ENCODE peak calls at places on chromosomes 1 and 21, in seven cellular contexts. F is CMK; C is activated T-cell treated with anti-CD3 and anti-CD28 coated beads for 48 hours; H is AG08396; U is cardiac fibroblast; Y is stimulated activated CD8-positive, alpha-beta memory T cell treated with anti-CD3 and anti-CD28 coated beads, Interleukin-7, amount 100 ng/mL, for 1 hour; A is GM23248. G is an unnamed sample.

GRCh38 chr1:85838238-85838637 is 130.0 kb upstream of the ZNHIT6 start:
- DNase-seq in F (no peak), C (no peak), H (no peak), U (no peak), Y (no peak), A (no peak), G (no peak)

GRCh38 chr1:53359225-53359933 is 31.5 kb upstream of the LRP8 start:
- DNase-seq in F (no peak), C (no peak), H (no peak), U (no peak), Y (no peak), A (no peak), G (no peak)

GRCh38 chr1:157193219-157193618 is 55.0 kb upstream of the ETV3 start:
- DNase-seq in F (no peak), C (no peak), H (no peak), U (no peak), Y (no peak), A (no peak), G (no peak)

GRCh38 chr1:6385673-6386191 is 7.8 kb downstream of the ACOT7 start:
- DNase-seq in F (no peak), C (no peak), H (peak; percentile 77), U (peak; percentile 89), Y (no peak), A (peak; percentile 78), G (no peak)

GRCh38 chr1:85240659-85241058 is 18.8 kb downstream of the C1orf52 start:
- DNase-seq in F (no peak), C (no peak), H (no peak), U (peak; percentile 44), Y (no peak), A (no peak), G (no peak)

GRCh38 chr1:189659731-189660130 is 817.9 kb downstream of the BRINP3 start:
- DNase-seq in F (no peak), C (no peak), H (no peak), U (no peak), Y (no peak), A (no peak), G (no peak)

GRCh38 chr1:158830904-158831507 is at the start of gene MNDA:
- DNase-seq in F (no peak), C (no peak), H (no peak), U (no peak), Y (no peak), A (no peak), G (no peak)

GRCh38 chr1:30507391-30508174 is 215.8 kb downstream of the MATN1 start:
- DNase-seq in F (no peak), C (no peak), H (no peak), U (no peak), Y (no peak), A (no peak), G (no peak)

GRCh38 chr21:43719748-43720538 is 1.0 kb downstream of the PDXK start:
- DNase-seq in F (no peak), C (no peak), H (no peak), U (no peak), Y (no peak), A (peak; percentile 56), G (no peak)

GRCh38 chr1:230694464-230694863 is 19.5 kb downstream of the AGT start:
- DNase-seq in F (no peak), C (no peak), H (no peak), U (no peak), Y (no peak), A (no peak), G (no peak)

GRCh38 chr1:92832537-92833160 is 809 bp downstream of the RPL5 start:
- DNase-seq in F (no peak), C (no peak), H (no peak), U (peak; percentile 38), Y (no peak), A (peak; percentile 61), G (no peak)

GRCh38 chr21:41562101-41563000 is 54.4 kb upstream of the TMPRSS2 start:
- DNase-seq in F (no peak), C (no peak), H (no peak), U (no peak), Y (no peak), A (peak; percentile 61), G (no peak)

GRCh38 chr1:51215169-51215568 is 20.9 kb upstream of the RNF11 start:
- DNase-seq in F (no peak), C (no peak), H (no peak), U (no peak), Y (no peak), A (peak; percentile 73), G (no peak)

GRCh38 chr1:3070654-3071506 is 1.9 kb downstream of the PRDM16 start:
- DNase-seq in F (no peak), C (no peak), H (peak; percentile 56), U (no peak), Y (no peak), A (peak; percentile 26), G (no peak)

GRCh38 chr1:167103236-167103894 is 9.5 kb downstream of the STYXL2 start:
- DNase-seq in F (no peak), C (no peak), H (no peak), U (no peak), Y (no peak), A (no peak), G (no peak)

GRCh38 chr1:6357243-6357929 is 36.2 kb downstream of the ACOT7 start:
- DNase-seq in F (no peak), C (no peak), H (no peak), U (no peak), Y (no peak), A (no peak), G (no peak)

GRCh38 chr1:31934706-31935629 is 3.2 kb downstream of the PTP4A2 start:
- DNase-seq in F (no peak), C (no peak), H (peak; percentile 56), U (peak; percentile 58), Y (no peak), A (peak; percentile 83), G (peak; percentile 41)

GRCh38 chr1:238177351-238177750 is 286.6 kb upstream of the ZP4 start:
- DNase-seq in F (no peak), C (no peak), H (no peak), U (no peak), Y (no peak), A (no peak), G (no peak)

GRCh38 chr1:206041640-206042039 is 11.3 kb upstream of the RHEX start:
- DNase-seq in F (no peak), C (no peak), H (no peak), U (no peak), Y (no peak), A (no peak), G (no peak)

GRCh38 chr1:17922833-17923232 is 167.7 kb downstream of the ACTL8 start:
- DNase-seq in F (no peak), C (no peak), H (peak; percentile 35), U (peak; percentile 28), Y (no peak), A (peak; percentile 62), G (peak; percentile 73)

GRCh38 chr1:200038987-200039848 is 11.7 kb downstream of the NR5A2 start:
- DNase-seq in F (peak; percentile 20), C (no peak), H (peak; percentile 57), U (no peak), Y (no peak), A (peak; percentile 64), G (no peak)

GRCh38 chr1:223726380-223727001 is 14.2 kb downstream of the CAPN2 start:
- DNase-seq in F (peak; percentile 39), C (peak; percentile 83), H (peak; percentile 82), U (peak; percentile 93), Y (peak; percentile 78), A (peak; percentile 96), G (no peak)

GRCh38 chr1:31371121-31371520 is 1.8 kb downstream of the FABP3 start:
- DNase-seq in F (no peak), C (no peak), H (no peak), U (no peak), Y (no peak), A (no peak), G (no peak)

GRCh38 chr1:33093004-33093403 is 12.1 kb downstream of the AZIN2 start:
- DNase-seq in F (no peak), C (no peak), H (no peak), U (no peak), Y (no peak), A (no peak), G (no peak)

GRCh38 chr1:32040711-32041110 is 27.0 kb downstream of the KHDRBS1 start:
- DNase-seq in F (no peak), C (no peak), H (no peak), U (no peak), Y (no peak), A (no peak), G (no peak)

GRCh38 chr1:22962558-22962957 is 10.1 kb downstream of the LACTBL1 start:
- DNase-seq in F (no peak), C (no peak), H (no peak), U (no peak), Y (no peak), A (no peak), G (no peak)

GRCh38 chr1:96478228-96478627 is 243.4 kb upstream of the PTBP2 start:
- DNase-seq in F (no peak), C (no peak), H (no peak), U (no peak), Y (no peak), A (no peak), G (no peak)

GRCh38 chr1:159214149-159214760 is 9.6 kb downstream of the ACKR1 start:
- DNase-seq in F (peak; percentile 42), C (peak; percentile 20), H (peak; percentile 65), U (peak; percentile 62), Y (no peak), A (peak; percentile 58), G (peak; percentile 19)

GRCh38 chr1:204992499-204992898 is 50.5 kb upstream of the CNTN2 start:
- DNase-seq in F (no peak), C (peak; percentile 5), H (no peak), U (no peak), Y (no peak), A (no peak), G (no peak)

G was measured in NCI-H524.